ENCODE peak calls at places on chromosomes 11 and 22, in nine cellular contexts. V is cardiac muscle cell; S is H9; R is CD4-positive, CD25-positive, alpha-beta regulatory T cell; F is aorta; I is heart left ventricle; X is ovary; Z is fibroblast of lung; P is tibial nerve. H is an unnamed sample.

GRCh38 chr11:35337919-35338316 is 81.4 kb downstream of the SLC1A2 start:
- DNase-seq in I (no peak), X (no peak), R (no peak), F (no peak), Z (no peak), S (no peak), P (no peak), V (no peak), H (no peak)

GRCh38 chr22:32717337-32718240 is 83.9 kb upstream of the TIMP3 start:
- DNase-seq in P (no peak), V (peak; percentile 32), S (no peak), F (no peak), R (no peak), X (no peak), Z (peak; percentile 89), I (no peak), H (no peak)

GRCh38 chr22:31155425-31155824 is 4.6 kb upstream of the RNF185 start:
- DNase-seq in Z (peak; percentile 84), S (no peak), P (no peak), V (peak; percentile 56), I (no peak), F (no peak), R (no peak), X (no peak), H (no peak)

GRCh38 chr22:38272373-38273134 is at the start of gene TMEM184B:
- DNase-seq in R (peak; percentile 87), Z (peak; percentile 66), F (peak; percentile 93), S (peak; percentile 66), I (peak; percentile 92), V (peak; percentile 78), X (peak; percentile 76), P (peak; percentile 66), H (peak; percentile 35)

GRCh38 chr11:10640308-10640707 is 53.2 kb downstream of the IRAG1 start:
- DNase-seq in I (no peak), Z (no peak), X (no peak), S (no peak), P (no peak), R (no peak), V (no peak), F (no peak), H (no peak)

GRCh38 chr11:44878696-44879095 is 72.0 kb downstream of the TP53I11 start:
- DNase-seq in F (no peak), X (no peak), Z (no peak), I (no peak), V (no peak), S (no peak), R (no peak), P (no peak), H (no peak)

GRCh38 chr11:78063440-78064181 is at the start of gene THRSP:
- DNase-seq in R (no peak), X (no peak), P (no peak), F (no peak), V (no peak), S (no peak), Z (no peak), I (no peak), H (no peak)

GRCh38 chr11:93895106-93895862 is 44.9 kb upstream of the VSTM5 start:
- DNase-seq in S (no peak), V (peak; percentile 84), F (no peak), P (no peak), X (no peak), I (no peak), Z (peak; percentile 75), R (peak; percentile 2), H (peak; percentile 39)

GRCh38 chr22:38494939-38495338 is 11.2 kb downstream of the DDX17 start:
- DNase-seq in V (no peak), I (no peak), X (no peak), S (no peak), R (no peak), Z (no peak), F (no peak), P (no peak), H (no peak)

DNA sequence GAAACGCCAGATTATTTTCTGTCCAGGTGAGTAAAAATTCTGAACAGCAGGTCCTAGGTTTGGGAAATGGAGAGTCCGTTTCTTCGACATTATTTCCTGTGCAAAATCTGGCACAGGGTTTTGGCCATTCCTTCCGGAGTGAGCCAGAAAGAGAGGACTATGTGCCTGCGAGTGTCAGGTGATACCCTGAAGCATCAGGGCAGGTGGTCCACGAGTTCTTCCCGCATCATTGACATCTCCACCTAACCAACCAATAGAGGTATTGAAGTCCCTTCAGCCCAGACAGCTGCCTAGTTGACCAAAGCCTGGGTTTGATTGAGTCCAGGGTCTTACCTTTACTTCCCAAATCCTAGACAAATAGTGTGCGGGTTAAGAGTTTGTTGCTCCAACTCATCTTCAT is 808 bp downstream of the SNAP29 start:
- DNase-seq in P (no peak), Z (no peak), V (no peak), S (no peak), I (no peak), R (no peak), F (no peak), X (no peak), H (no peak)
- H3K4me1 ChIP-seq in P (peaks cover 20% of the 10 kb centered on the region), Z (peaks cover 5% of the 10 kb centered on the region), V (peaks cover 19% of the 10 kb centered on the region), S (peaks cover 8% of the 10 kb centered on the region), I (peaks cover 12% of the 10 kb centered on the region), R (peaks cover 44% of the 10 kb centered on the region), F (peaks cover 2% of the 10 kb centered on the region), X (peaks cover 6% of the 10 kb centered on the region), H (peaks cover 3% of the 10 kb centered on the region)

DNA sequence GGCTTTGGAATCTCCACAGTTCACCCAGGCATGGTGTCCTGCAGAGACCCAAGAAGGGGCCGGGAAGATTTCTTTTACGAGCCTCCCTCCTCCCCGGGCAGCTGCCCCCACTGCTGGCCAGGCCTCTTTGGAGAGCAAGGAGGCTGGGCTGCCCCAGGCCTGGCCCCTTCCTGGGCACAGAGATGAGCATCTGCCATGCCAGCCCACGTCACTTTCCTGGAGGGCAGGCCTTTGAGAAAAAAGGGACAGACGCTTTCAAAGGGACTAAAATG is 60.5 kb upstream of the FGF3 start:
- DNase-seq in R (no peak), Z (no peak), I (no peak), S (no peak), F (peak; percentile 14), V (no peak), X (no peak), P (no peak), H (no peak)
- H3K27ac ChIP-seq in R (no peak overlapping the region), Z (no peak overlapping the region), I (no peak overlapping the region), S (no peak overlapping the region), F (no peak overlapping the region), V (no peak overlapping the region), X (no peak overlapping the region), P (no peak overlapping the region), H (no peak overlapping the region)

GRCh38 chr22:37164535-37164887 is 14.8 kb upstream of the IL2RB start:
- DNase-seq in R (no peak), Z (no peak), V (no peak), F (no peak), X (no peak), S (no peak), I (no peak), P (no peak), H (no peak)

GRCh38 chr22:37163096-37163489 is 13.4 kb upstream of the IL2RB start:
- DNase-seq in X (no peak), R (no peak), V (no peak), Z (no peak), P (no peak), S (no peak), F (no peak), I (no peak), H (no peak)

GRCh38 chr22:37162221-37163095 is 12.7 kb upstream of the IL2RB start:
- DNase-seq in F (no peak), R (peak; percentile 81), Z (no peak), I (peak; percentile 33), X (no peak), P (no peak), S (no peak), V (no peak), H (no peak)

GRCh38 chr22:37165066-37165465 is 15.3 kb upstream of the IL2RB start:
- DNase-seq in I (peak; percentile 21), Z (no peak), V (no peak), S (no peak), P (no peak), X (no peak), F (peak; percentile 38), R (no peak), H (no peak)

DNA sequence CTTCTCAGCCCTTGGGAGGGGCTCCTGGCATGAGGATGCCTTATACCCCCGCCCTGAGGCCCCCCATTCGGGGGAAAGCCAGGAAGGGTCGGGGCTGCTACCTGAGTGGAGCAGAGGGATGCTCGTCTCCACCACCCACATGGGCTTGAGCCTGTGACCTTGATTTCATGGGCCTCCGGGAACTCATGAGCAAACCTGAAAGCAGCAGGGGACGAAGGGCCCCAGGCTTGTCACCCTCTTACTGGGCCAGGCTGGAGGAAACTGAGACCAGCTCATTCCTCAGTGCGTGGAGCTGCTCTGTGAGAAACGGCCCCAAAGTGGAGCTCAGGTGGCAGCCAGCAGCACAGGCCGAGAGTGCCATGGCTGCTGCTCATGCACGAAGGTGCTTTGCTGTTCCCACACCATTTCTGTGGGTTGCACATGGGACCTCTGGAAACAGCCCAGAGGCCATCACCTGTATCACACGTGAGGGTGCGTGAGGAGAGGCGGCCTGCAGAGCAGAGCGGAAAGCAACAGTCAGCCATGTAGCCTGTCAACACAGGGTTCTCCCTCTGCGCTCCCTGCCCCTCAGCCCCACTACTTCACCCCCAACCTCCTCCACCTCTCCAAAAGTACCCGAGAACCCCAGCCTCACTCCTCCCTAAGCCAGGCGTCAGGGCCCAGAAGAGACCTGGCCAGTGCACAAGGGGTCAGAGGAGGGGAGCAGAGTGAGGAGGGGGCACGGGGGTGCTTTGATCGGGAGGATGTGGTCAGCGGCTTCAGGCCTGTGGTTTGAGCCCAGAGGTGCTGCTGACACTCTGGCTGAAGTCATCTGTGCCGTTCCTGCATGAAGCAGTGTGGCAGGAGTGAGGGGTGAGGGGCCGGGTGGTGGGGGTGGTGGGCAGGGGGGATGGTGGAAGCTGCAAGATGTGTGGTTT is 14.2 kb upstream of the IL2RB start:
- DNase-seq in I (no peak), R (no peak), V (no peak), Z (no peak), X (no peak), P (no peak), S (no peak), F (no peak), H (no peak)
- H3K4me1 ChIP-seq in I (no peaks in the 10 kb centered on the region), R (peaks cover 77% of the 10 kb centered on the region), V (no peaks in the 10 kb centered on the region), Z (no peaks in the 10 kb centered on the region), X (no peaks in the 10 kb centered on the region), P (peaks cover 8% of the 10 kb centered on the region), S (no peaks in the 10 kb centered on the region), F (no peaks in the 10 kb centered on the region), H (peaks cover 4% of the 10 kb centered on the region)

DNA sequence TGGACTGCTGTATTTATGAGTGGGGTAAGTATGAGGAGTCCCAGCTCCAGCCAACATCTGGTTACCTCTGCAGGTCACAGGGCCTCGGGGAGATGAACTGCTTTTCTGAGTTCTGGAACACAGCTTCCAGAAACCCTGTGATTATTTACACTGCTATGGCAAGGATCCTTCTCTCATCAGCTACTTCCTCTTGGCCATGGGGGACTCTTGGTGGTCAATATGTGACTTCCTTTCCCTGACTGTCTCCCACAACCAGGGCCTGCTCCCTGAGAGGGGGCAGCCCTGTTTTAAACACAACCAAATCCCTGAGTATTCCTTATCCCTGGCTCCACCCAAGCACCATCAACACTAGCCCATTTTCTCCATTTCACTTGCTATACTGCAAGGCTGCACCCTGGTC is 10.0 kb downstream of the RHOG start:
- DNase-seq in S (no peak), Z (no peak), X (no peak), F (no peak), R (no peak), I (no peak), P (no peak), V (no peak), H (no peak)
- H3K27ac ChIP-seq in S (no peak overlapping the region), Z (no peak overlapping the region), X (no peak overlapping the region), F (no peak overlapping the region), R (peak overlapping the region; percentile 65), I (no peak overlapping the region), P (no peak overlapping the region), V (no peak overlapping the region), H (no peak overlapping the region)

H was measured in iPS DF 6.9.